ENCODE peak calls at places on chromosomes 12 and 14, in eight cellular contexts. Q is CD8-positive, alpha-beta T cell; G is lung; Z is GM23338; S is gastrocnemius medialis; X is left lung; R is PC-3; H is fibroblast of lung. I is an unnamed sample.

GRCh38 chr14:99760817-99761216 is 32.4 kb upstream of the EML1 start:
- DNase-seq in Q (no peak), G (no peak), Z (no peak), S (no peak), X (no peak), R (no peak), H (no peak), I (no peak)

GRCh38 chr12:78209851-78210493 is 379.3 kb downstream of the NAV3 start:
- DNase-seq in Q (no peak), G (no peak), Z (no peak), S (no peak), X (no peak), R (no peak), H (peak; percentile 34), I (no peak)

GRCh38 chr12:109888179-109889020 is 8.1 kb upstream of the GLTP start:
- DNase-seq in Q (peak; percentile 7), G (no peak), Z (no peak), S (no peak), X (no peak), R (peak; percentile 90), H (peak; percentile 95), I (no peak)

GRCh38 chr14:103386632-103387329 is 1.6 kb downstream of the MARK3 start:
- DNase-seq in Q (peak; percentile 11), G (no peak), Z (peak; percentile 37), S (no peak), X (no peak), R (no peak), H (peak; percentile 42), I (no peak)

GRCh38 chr14:21001218-21001617 is 2.1 kb downstream of the SLC39A2 start:
- DNase-seq in Q (no peak), G (no peak), Z (peak; percentile 43), S (no peak), X (no peak), R (no peak), H (no peak), I (no peak)

GRCh38 chr12:34296143-34297041 is 274.1 kb downstream of the ALG10 start:
- DNase-seq in Q (no peak), G (no peak), Z (no peak), S (no peak), X (peak; percentile 46), R (no peak), H (no peak), I (no peak)

GRCh38 chr12:123164222-123164621 is 13.3 kb upstream of the PITPNM2 start:
- DNase-seq in Q (no peak), G (no peak), Z (no peak), S (no peak), X (no peak), R (peak; percentile 79), H (no peak), I (no peak)

GRCh38 chr14:54794796-54795195 is 107.8 kb downstream of the GCH1 start:
- DNase-seq in Q (no peak), G (no peak), Z (no peak), S (no peak), X (no peak), R (no peak), H (no peak), I (no peak)

GRCh38 chr14:53948181-53948884 is 8.3 kb downstream of the BMP4 start:
- DNase-seq in Q (no peak), G (no peak), Z (no peak), S (no peak), X (no peak), R (no peak), H (no peak), I (no peak)

GRCh38 chr12:109606261-109607028 is 32.9 kb downstream of the MVK start:
- DNase-seq in Q (no peak), G (no peak), Z (peak; percentile 69), S (no peak), X (no peak), R (no peak), H (no peak), I (no peak)

GRCh38 chr14:102527255-102528232 is 18.0 kb upstream of the ANKRD9 start:
- DNase-seq in Q (no peak), G (no peak), Z (no peak), S (no peak), X (peak; percentile 86), R (peak; percentile 94), H (peak; percentile 31), I (no peak)

GRCh38 chr12:34311337-34311736 is 289.0 kb downstream of the ALG10 start:
- DNase-seq in Q (no peak), G (no peak), Z (no peak), S (no peak), X (no peak), R (no peak), H (no peak), I (no peak)

GRCh38 chr14:68544150-68544892 is 248.5 kb downstream of the ZFP36L1 start:
- DNase-seq in Q (no peak), G (peak; percentile 54), Z (no peak), S (peak; percentile 75), X (no peak), R (peak; percentile 23), H (peak; percentile 100), I (peak; percentile 90)

GRCh38 chr14:87874676-87875075 is 118.3 kb downstream of the GALC start:
- DNase-seq in Q (no peak), G (no peak), Z (no peak), S (no peak), X (no peak), R (no peak), H (no peak), I (no peak)

GRCh38 chr14:64200170-64200569 is 94.0 kb downstream of the ESR2 start:
- DNase-seq in Q (no peak), G (no peak), Z (peak; percentile 47), S (peak; percentile 52), X (no peak), R (no peak), H (no peak), I (no peak)

GRCh38 chr12:28172434-28173030 is 17.7 kb upstream of the CCDC91 start:
- DNase-seq in Q (no peak), G (no peak), Z (peak; percentile 66), S (no peak), X (no peak), R (peak; percentile 90), H (peak; percentile 58), I (no peak)

GRCh38 chr12:15212877-15213276 is 8.3 kb downstream of the RERG start:
- DNase-seq in Q (no peak), G (no peak), Z (no peak), S (no peak), X (no peak), R (no peak), H (no peak), I (no peak)

GRCh38 chr12:56358836-56359532 is 923 bp downstream of the STAT2 start:
- DNase-seq in Q (no peak), G (no peak), Z (no peak), S (no peak), X (no peak), R (peak; percentile 46), H (peak; percentile 85), I (no peak)

GRCh38 chr12:18158774-18159557 is 69.0 kb upstream of the RERGL start:
- DNase-seq in Q (peak; percentile 6), G (no peak), Z (peak; percentile 87), S (no peak), X (no peak), R (peak; percentile 49), H (peak; percentile 18), I (no peak)

DNA sequence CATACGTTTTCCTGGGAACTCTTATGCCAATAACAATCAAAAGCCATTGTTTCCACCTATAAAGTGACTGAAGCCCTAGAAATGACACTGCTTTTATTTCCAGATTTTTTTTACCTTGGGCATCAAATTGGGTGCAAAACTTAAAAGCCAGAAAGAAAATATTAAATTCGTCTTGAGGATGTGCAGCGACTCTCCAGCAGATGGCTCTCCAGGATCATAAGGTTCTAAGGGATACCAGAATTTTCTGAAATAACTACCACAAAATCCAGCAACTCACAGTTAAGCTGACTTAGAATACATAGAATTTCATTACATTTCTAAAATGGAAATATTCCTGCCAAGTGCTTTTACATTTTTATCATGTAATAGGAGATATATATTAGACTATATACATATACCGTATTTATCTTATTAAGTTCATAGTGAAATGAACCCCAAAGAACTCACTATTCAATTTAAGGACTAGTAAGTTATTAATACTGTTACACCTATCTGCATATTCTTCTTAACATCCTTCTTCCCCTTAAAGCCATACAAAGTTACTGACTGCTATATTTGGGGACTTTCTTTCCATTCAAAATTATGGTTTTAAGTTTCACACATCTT is 44.0 kb downstream of the ARMH4 start:
- DNase-seq in Q (peak; percentile 27), G (no peak), Z (peak; percentile 75), S (no peak), X (no peak), R (peak; percentile 93), H (peak; percentile 64), I (peak; percentile 34)
- TF ChIP-seq CTCF in Q (peak; percentile 77), G (peak; percentile 37), Z (peak; percentile 93), S (peak; percentile 54), X (peak; percentile 61), R (peak; percentile 99), H (peak; percentile 80), I (peak; percentile 86)

DNA sequence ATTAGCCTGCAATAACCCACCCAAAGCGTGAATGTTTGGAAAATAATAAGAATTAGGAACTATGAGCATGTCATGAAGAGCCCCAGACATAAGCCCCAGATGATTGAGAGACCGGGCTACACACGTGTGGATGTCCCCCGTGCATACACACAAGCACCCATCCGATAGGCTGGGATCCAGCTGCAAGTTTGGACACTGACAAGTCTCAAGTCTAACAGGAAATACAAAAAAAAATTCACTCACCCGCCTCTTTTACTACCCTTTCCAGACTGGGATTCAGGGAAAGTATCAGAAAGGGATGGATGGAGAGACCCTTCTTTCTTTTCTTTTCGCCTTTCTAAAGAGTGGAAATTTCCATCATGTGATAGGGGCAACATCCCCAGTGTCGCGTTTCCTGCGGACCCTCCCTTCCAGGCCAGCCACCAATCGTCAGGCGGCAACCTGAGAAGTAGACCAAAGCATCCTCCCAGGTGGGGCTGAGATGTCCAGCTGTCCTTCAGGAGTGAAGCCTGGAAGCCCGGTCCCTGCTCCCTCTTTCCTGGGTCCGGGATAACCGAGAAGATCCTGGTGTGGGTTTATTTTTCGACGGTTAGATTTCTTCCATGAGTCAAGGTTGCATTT is 6.4 kb upstream of the SLC38A4 start:
- DNase-seq in Q (no peak), G (no peak), Z (peak; percentile 87), S (peak; percentile 31), X (no peak), R (no peak), H (no peak), I (no peak)
- H3K4me3 ChIP-seq in Q (no peak overlapping the region), G (no peak overlapping the region), Z (peak overlapping the region; percentile 78), S (peak overlapping the region; percentile 68), X (no peak overlapping the region), R (no peak overlapping the region), H (peak overlapping the region; percentile 54), I (no peak overlapping the region)

GRCh38 chr12:131378861-131379665 is 331.8 kb upstream of the SFSWAP start:
- DNase-seq in Q (no peak), G (no peak), Z (no peak), S (no peak), X (no peak), R (no peak), H (no peak), I (no peak)
- H3K4me1 ChIP-seq in Q (no peaks in the 10 kb centered on the region), G (no peaks in the 10 kb centered on the region), Z (no peaks in the 10 kb centered on the region), S (no peaks in the 10 kb centered on the region), X (no peaks in the 10 kb centered on the region), R (no peaks in the 10 kb centered on the region), H (no peaks in the 10 kb centered on the region), I (no peaks in the 10 kb centered on the region)

DNA sequence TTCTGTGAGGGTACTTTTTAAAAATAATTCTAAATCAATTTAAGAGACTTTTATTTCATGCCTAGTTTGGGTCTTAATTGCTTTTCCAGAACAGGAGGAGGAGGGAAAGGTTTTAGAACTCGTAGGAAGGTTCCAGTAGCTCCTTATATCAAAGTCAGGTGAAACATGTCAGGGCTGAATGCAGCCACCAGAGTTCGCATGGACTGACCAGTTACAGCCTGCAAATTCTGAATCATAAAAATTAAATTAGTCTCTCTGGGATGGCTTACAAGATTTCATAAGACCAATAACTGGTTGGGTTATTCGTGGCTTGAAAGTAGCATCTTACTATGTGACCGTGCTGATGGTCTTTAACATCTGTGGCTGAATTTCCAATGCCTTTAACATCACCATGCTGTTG is 410 bp downstream of the BDKRB1 start:
- DNase-seq in Q (no peak), G (no peak), Z (no peak), S (no peak), X (peak; percentile 3), R (no peak), H (no peak), I (no peak)
- TF ChIP-seq CTCF in Q (no peak), G (no peak), Z (no peak), S (no peak), X (no peak), R (no peak), H (peak; percentile 7), I (no peak)